ENCODE peak calls at places on chromosomes 4 and X, in ten cellular contexts. N, Z, H, V, G, Q, O, L, D and W are unnamed samples.

GRCh38 chr4:186228514-186228894 is 1.2 kb downstream of the KLKB1 start:
- DNase-seq in N (no peak), Z (peak), H (no peak), V (no peak), G (no peak), Q (peak), O (no peak), L (no peak), D (no peak), W (no peak)

GRCh38 chr4:18155062-18156041 is 133.8 kb upstream of the LCORL start:
- DNase-seq in N (no peak), Z (no peak), H (no peak), V (no peak), G (no peak), Q (no peak), O (no peak), L (no peak), D (no peak), W (no peak)

GRCh38 chr4:3527101-3527913 is 4.9 kb downstream of the LRPAP1 start:
- DNase-seq in N (no peak), Z (no peak), H (no peak), V (no peak), G (no peak), Q (no peak), O (no peak), L (no peak), D (no peak), W (no peak)

GRCh38 chrX:65926095-65927019 is 113.5 kb downstream of the VSIG4 start:
- DNase-seq in N (no peak), Z (no peak), H (no peak), V (peak), G (no peak), Q (no peak), O (no peak), L (no peak), D (no peak), W (no peak)

GRCh38 chrX:85111347-85111746 is 107.7 kb downstream of the APOOL start:
- DNase-seq in N (peak), Z (peak), H (no peak), V (peak), G (no peak), Q (peak), O (no peak), L (no peak), D (no peak), W (no peak)

GRCh38 chr4:139084425-139085093 is 69.0 kb downstream of the NOCT start:
- DNase-seq in N (no peak), Z (no peak), H (no peak), V (no peak), G (no peak), Q (no peak), O (no peak), L (no peak), D (no peak), W (no peak)

GRCh38 chrX:54540289-54540688 is 10.3 kb downstream of the GNL3L start:
- DNase-seq in N (peak), Z (peak), H (no peak), V (no peak), G (no peak), Q (peak), O (peak), L (no peak), D (peak), W (no peak)

GRCh38 chrX:95675794-95676193 is 1008.8 kb upstream of the DIAPH2 start:
- DNase-seq in N (no peak), Z (no peak), H (no peak), V (no peak), G (no peak), Q (no peak), O (no peak), L (no peak), D (no peak), W (no peak)

GRCh38 chr4:80948995-80949394 is 81.5 kb upstream of the BMP3 start:
- DNase-seq in N (no peak), Z (no peak), H (no peak), V (no peak), G (no peak), Q (no peak), O (no peak), L (no peak), D (no peak), W (no peak)

GRCh38 chr4:67909910-67910905 is 26.4 kb upstream of the TMPRSS11D start:
- DNase-seq in N (peak), Z (peak), H (no peak), V (peak), G (no peak), Q (peak), O (no peak), L (no peak), D (no peak), W (no peak)

GRCh38 chr4:98293089-98293887 is 32.1 kb downstream of the RAP1GDS1 start:
- DNase-seq in N (peak), Z (peak), H (no peak), V (no peak), G (no peak), Q (peak), O (no peak), L (no peak), D (no peak), W (no peak)

GRCh38 chr4:101191302-101192098 is 155.8 kb downstream of the PPP3CA start:
- DNase-seq in N (peak), Z (peak), H (peak), V (no peak), G (peak), Q (peak), O (peak), L (no peak), D (no peak), W (peak)

GRCh38 chrX:66030505-66031317 is 9.2 kb downstream of the VSIG4 start:
- DNase-seq in N (peak), Z (peak), H (no peak), V (no peak), G (no peak), Q (peak), O (no peak), L (peak), D (peak), W (no peak)

GRCh38 chr4:187124311-187124710 is 400.7 kb upstream of the FAT1 start:
- DNase-seq in N (no peak), Z (peak), H (no peak), V (no peak), G (no peak), Q (no peak), O (no peak), L (no peak), D (no peak), W (no peak)

GRCh38 chr4:25223770-25224375 is 10.0 kb upstream of the PI4K2B start:
- DNase-seq in N (peak), Z (peak), H (no peak), V (no peak), G (no peak), Q (peak), O (no peak), L (peak), D (no peak), W (no peak)

GRCh38 chr4:5460106-5460801 is 248.1 kb downstream of the EVC2 start:
- DNase-seq in N (peak), Z (peak), H (peak), V (peak), G (no peak), Q (peak), O (no peak), L (peak), D (peak), W (no peak)

GRCh38 chr4:67918428-67918827 is 34.6 kb upstream of the TMPRSS11D start:
- DNase-seq in N (no peak), Z (no peak), H (no peak), V (no peak), G (no peak), Q (no peak), O (no peak), L (peak), D (no peak), W (no peak)

GRCh38 chr4:156329779-156330178 is 376.1 kb upstream of the CTSO start:
- DNase-seq in N (peak), Z (no peak), H (no peak), V (no peak), G (no peak), Q (peak), O (no peak), L (no peak), D (no peak), W (no peak)

GRCh38 chr4:4599886-4600285 is 58.0 kb upstream of the STX18 start:
- DNase-seq in N (no peak), Z (peak), H (no peak), V (no peak), G (no peak), Q (no peak), O (no peak), L (no peak), D (no peak), W (no peak)

GRCh38 chr4:10655968-10656367 is 28.6 kb downstream of the CLNK start:
- DNase-seq in N (peak), Z (peak), H (no peak), V (no peak), G (no peak), Q (peak), O (no peak), L (no peak), D (peak), W (no peak)

GRCh38 chr4:7183161-7183560 is 9.2 kb upstream of the SORCS2 start:
- DNase-seq in N (no peak), Z (no peak), H (no peak), V (no peak), G (no peak), Q (no peak), O (no peak), L (no peak), D (no peak), W (no peak)

GRCh38 chr4:100169796-100170485 is 20.3 kb downstream of the DDIT4L start:
- DNase-seq in N (peak), Z (no peak), H (no peak), V (no peak), G (no peak), Q (peak), O (no peak), L (no peak), D (no peak), W (no peak)

GRCh38 chr4:151321586-151321985 is 3.8 kb downstream of the SH3D19 start:
- DNase-seq in N (no peak), Z (no peak), H (no peak), V (no peak), G (no peak), Q (no peak), O (no peak), L (no peak), D (no peak), W (no peak)

GRCh38 chr4:103402198-103402597 is 204.1 kb upstream of the CENPE start:
- DNase-seq in N (no peak), Z (no peak), H (no peak), V (no peak), G (no peak), Q (no peak), O (no peak), L (no peak), D (no peak), W (no peak)

GRCh38 chrX:1336331-1337143 is at the start of gene IL3RA:
- DNase-seq in N (peak), Z (peak), H (peak), V (peak), G (no peak), Q (peak), O (peak), L (no peak), D (no peak), W (no peak)

GRCh38 chr4:18042754-18043153 is 21.2 kb upstream of the LCORL start:
- DNase-seq in N (no peak), Z (no peak), H (no peak), V (no peak), G (no peak), Q (no peak), O (no peak), L (peak), D (no peak), W (no peak)

GRCh38 chr4:145554691-145555090 is 64.5 kb upstream of the MMAA start:
- DNase-seq in N (no peak), Z (no peak), H (no peak), V (no peak), G (no peak), Q (no peak), O (no peak), L (no peak), D (no peak), W (no peak)

DNA sequence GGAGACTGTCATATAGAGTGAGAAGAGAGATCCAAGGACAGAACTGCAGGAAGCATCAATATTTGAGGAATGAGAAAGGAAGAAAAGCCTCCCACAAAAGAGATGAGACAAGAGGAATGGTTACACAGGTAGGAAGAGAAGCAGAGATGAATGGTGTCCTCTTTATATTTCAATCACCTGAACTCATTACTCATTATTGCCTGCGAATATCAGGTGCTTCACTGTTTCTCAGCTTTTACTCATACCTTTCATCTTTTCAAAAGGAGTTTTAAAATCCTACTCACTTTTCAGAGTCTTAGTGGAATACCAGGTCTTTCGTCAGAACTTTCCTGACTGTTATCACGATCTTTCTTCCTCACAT is 14.9 kb upstream of the SEC24D start:
- DNase-seq in N (no peak), Z (no peak), H (no peak), V (no peak), G (no peak), Q (no peak), O (no peak), L (no peak), D (no peak), W (no peak)
- H3K4me3 ChIP-seq in N (peak), Z (peak), H (peak), V (peak), G (peak), Q (peak), O (peak), L (no peak), D (peak), W (peak)

GRCh38 chrX:12954981-12955380 is 19.9 kb upstream of the TMSB4X start:
- DNase-seq in N (no peak), Z (no peak), H (no peak), V (no peak), G (no peak), Q (no peak), O (no peak), L (no peak), D (no peak), W (no peak)
- H3K4me3 ChIP-seq in N (no peak), Z (no peak), H (no peak), V (no peak), G (no peak), Q (no peak), O (no peak), L (no peak), D (no peak), W (no peak)

DNA sequence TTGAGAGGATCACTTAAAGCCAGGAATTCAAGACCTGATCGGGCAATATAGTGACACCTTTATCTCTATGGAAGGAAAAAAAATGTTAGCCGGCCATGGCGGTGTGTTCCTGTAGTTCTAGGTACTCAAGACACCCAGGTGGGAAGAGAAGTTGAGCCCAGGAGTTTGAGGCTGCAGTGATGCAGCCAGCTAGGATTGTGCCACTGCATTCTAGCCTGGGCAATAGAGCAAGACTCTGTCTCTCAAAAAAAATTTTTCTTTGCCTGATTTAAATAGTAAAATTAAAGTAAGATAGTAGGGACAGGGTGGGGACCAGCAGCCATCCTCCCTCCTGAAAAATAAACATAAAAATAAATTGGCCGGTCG is 16.9 kb upstream of the FAM47E start:
- DNase-seq in N (no peak), Z (no peak), H (no peak), V (no peak), G (no peak), Q (no peak), O (no peak), L (no peak), D (no peak), W (no peak)
- H3K4me3 ChIP-seq in N (no peak), Z (peak), H (no peak), V (no peak), G (no peak), Q (no peak), O (no peak), L (peak), D (peak), W (no peak)

DNA sequence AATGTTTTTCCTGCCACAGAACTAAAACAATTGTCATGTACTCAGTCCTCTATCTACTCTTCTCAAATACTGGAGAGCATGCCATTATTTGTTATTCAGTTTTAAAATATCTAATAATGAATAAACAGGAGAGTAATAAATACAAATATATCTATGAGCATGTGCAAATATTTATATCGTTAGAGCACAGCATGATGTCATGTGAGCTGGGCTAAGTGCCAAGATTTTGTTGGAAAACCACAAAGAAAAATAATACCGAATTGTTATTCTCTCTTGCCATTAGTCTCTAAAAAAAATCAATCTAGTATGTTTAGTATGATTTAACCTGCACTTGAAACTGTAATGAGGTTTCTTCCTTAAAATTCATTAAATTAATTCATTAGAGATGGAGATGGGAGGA is 97.3 kb downstream of the DDX60 start:
- DNase-seq in N (peak), Z (peak), H (no peak), V (no peak), G (peak), Q (peak), O (no peak), L (no peak), D (no peak), W (no peak)
- H3K4me3 ChIP-seq in N (no peak), Z (no peak), H (no peak), V (no peak), G (no peak), Q (no peak), O (no peak), L (no peak), D (no peak), W (no peak)

GRCh38 chr4:40309250-40309774 is 25.8 kb upstream of the CHRNA9 start:
- DNase-seq in N (peak), Z (peak), H (peak), V (peak), G (no peak), Q (peak), O (peak), L (peak), D (peak), W (peak)
- H3K4me3 ChIP-seq in N (peak), Z (peak), H (no peak), V (peak), G (peak), Q (no peak), O (no peak), L (peak), D (peak), W (peak)

DNA sequence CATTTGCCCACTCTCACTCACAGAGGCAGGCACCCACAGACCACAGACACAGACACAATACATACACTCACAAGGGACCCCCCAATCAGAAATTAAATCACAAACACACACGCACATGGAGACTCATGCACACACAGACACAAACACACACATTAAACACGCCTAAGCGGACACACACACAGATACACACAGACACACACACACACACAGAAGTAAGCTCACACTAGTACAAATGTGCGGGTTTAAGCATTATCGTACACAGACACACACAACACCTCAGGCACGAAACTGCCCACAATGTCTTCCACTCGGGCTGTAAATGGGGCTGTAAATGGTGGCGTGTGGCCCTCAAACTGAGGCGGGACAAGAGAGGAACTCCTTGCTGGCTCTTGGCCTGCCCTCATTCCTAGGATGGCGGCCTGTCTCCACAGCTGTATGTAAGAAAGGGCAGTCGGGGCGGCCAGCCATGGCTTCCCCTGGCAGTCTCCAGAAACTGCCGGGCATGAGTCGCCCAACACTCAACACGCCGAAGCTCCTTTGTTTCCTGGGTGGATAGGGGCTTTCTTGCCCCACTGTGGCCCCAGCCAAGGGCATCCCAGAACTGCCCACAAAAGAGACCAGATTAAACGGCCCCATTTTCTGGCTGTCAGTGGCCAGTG is 53.9 kb downstream of the NBDY start:
- DNase-seq in N (no peak), Z (no peak), H (no peak), V (no peak), G (no peak), Q (no peak), O (no peak), L (no peak), D (no peak), W (no peak)
- H3K4me3 ChIP-seq in N (peak), Z (no peak), H (no peak), V (peak), G (peak), Q (no peak), O (peak), L (no peak), D (no peak), W (no peak)

DNA sequence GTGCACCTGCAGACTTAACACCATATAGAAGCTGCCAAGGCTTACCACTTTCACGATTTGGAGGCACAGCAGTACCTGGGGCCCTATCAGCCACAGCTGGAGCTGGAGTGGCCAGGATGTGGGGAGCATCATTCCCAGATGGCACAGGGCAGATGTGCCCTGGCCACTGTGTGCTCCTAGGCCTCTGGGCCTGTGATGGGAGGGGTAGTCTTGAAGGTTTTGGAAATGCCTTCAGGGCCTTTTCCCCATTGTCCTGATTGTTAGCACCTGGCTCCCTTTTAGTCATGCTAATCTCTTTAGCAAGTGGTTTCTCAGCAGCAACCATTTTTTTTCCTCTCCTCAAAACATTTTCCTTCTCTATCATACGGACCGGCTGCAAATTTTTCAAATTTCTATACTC is 490.2 kb downstream of the RAB28 start:
- DNase-seq in N (no peak), Z (no peak), H (no peak), V (no peak), G (no peak), Q (no peak), O (no peak), L (no peak), D (no peak), W (no peak)
- H3K4me3 ChIP-seq in N (no peak), Z (no peak), H (no peak), V (no peak), G (no peak), Q (no peak), O (no peak), L (no peak), D (no peak), W (no peak)